ENCODE peak calls at places on chromosomes 6 and 20, in nine cellular contexts. Y is endothelial cell; E is WERI-Rb-1; K is fibroblast of mammary gland; R is GM20000; M is KBM-7; A is pancreas; V is stimulated activated naive CD8-positive, alpha-beta T cell treated with anti-CD3 and anti-CD28 coated beads, Interleukin-15, Interleukin-2, amounts not matched to agents 100 U/mL and 50 U/mL, for 24 hours; P is AG09309. Z is an unnamed sample.

GRCh38 chr6:160081398-160081797 is 40.2 kb upstream of the SLC22A1 start:
- DNase-seq in M (no peak), A (no peak), R (no peak), K (no peak), V (no peak), E (no peak), P (no peak), Y (no peak), Z (no peak)

GRCh38 chr20:44083220-44083933 is 103.6 kb downstream of the JPH2 start:
- DNase-seq in P (no peak), E (no peak), K (peak), V (no peak), M (no peak), Y (no peak), R (no peak), A (no peak), Z (peak)

GRCh38 chr6:8029243-8029870 is 34.8 kb downstream of the BLOC1S5 start:
- DNase-seq in R (no peak), V (no peak), A (no peak), K (peak), E (no peak), M (no peak), Y (no peak), P (no peak), Z (no peak)

GRCh38 chr20:9066196-9066595 is 2.7 kb upstream of the PLCB4 start:
- DNase-seq in Y (no peak), P (no peak), R (no peak), V (no peak), M (no peak), A (no peak), K (peak), E (no peak), Z (no peak)

GRCh38 chr6:147510949-147511590 is 2.6 kb downstream of the SAMD5 start:
- DNase-seq in M (no peak), P (no peak), K (no peak), V (no peak), Y (no peak), A (no peak), R (no peak), E (no peak), Z (no peak)

GRCh38 chr20:24478584-24478983 is 9.2 kb downstream of the SYNDIG1 start:
- DNase-seq in E (no peak), K (no peak), M (no peak), R (no peak), V (no peak), Y (no peak), A (no peak), P (no peak), Z (no peak)

GRCh38 chr6:138026342-138026741 is 80.9 kb downstream of the PERP start:
- DNase-seq in M (no peak), E (no peak), V (no peak), R (no peak), K (no peak), A (peak), Y (no peak), P (no peak), Z (no peak)

GRCh38 chr6:114998492-114998891 is 655.7 kb upstream of the HS3ST5 start:
- DNase-seq in A (no peak), V (no peak), M (no peak), R (no peak), E (no peak), P (no peak), K (no peak), Y (no peak), Z (no peak)

GRCh38 chr20:46000571-46001145 is 8.1 kb upstream of the MMP9 start:
- DNase-seq in R (no peak), E (no peak), A (no peak), V (no peak), K (no peak), M (no peak), Y (peak), P (no peak), Z (no peak)

GRCh38 chr6:165091121-165091785 is 218.2 kb downstream of the C6orf118 start:
- DNase-seq in P (peak), E (no peak), Y (no peak), R (no peak), M (no peak), A (no peak), K (no peak), V (no peak), Z (no peak)

GRCh38 chr6:31906122-31906521 is 4.2 kb upstream of the ZBTB12 start:
- DNase-seq in P (no peak), M (no peak), V (no peak), A (no peak), R (no peak), Y (no peak), E (no peak), K (no peak), Z (no peak)

GRCh38 chr6:75932067-75932466 is 140.4 kb downstream of the IMPG1 start:
- DNase-seq in E (peak), Y (peak), K (peak), A (peak), P (no peak), M (peak), R (peak), V (no peak), Z (no peak)

GRCh38 chr6:157550114-157550989 is 169.4 kb downstream of the ZDHHC14 start:
- DNase-seq in Y (no peak), A (no peak), M (no peak), R (no peak), K (no peak), P (no peak), E (no peak), V (peak), Z (no peak)

GRCh38 chr6:7051780-7052440 is 55.9 kb upstream of the RREB1 start:
- DNase-seq in M (peak), Y (peak), R (peak), E (peak), K (peak), V (peak), A (peak), P (no peak), Z (peak)

GRCh38 chr20:62675156-62675871 is 33.0 kb downstream of the SLCO4A1 start:
- DNase-seq in M (no peak), A (no peak), V (no peak), P (no peak), E (peak), Y (no peak), K (peak), R (no peak), Z (peak)